ENCODE peak calls at places on chromosome 3, in eight cellular contexts. W is GM12865, A is Peyer's patch, E is A549, M is hepatocyte, B is testis, S is HCT116, C is K562. F is an unnamed sample.

GRCh38 chr3:81789686-81790085 is 28.2 kb upstream of the GBE1 start:
- DNase-seq in W (peak; percentile 8), A (no peak), E (no peak), M (no peak), B (no peak), S (no peak), C (no peak), F (no peak)

GRCh38 chr3:64384561-64384960 is 159.3 kb upstream of the PRICKLE2 start:
- DNase-seq in W (no peak), A (no peak), E (no peak), M (no peak), B (no peak), S (no peak), C (no peak), F (no peak)

GRCh38 chr3:120839120-120839519 is 68.9 kb upstream of the STXBP5L start:
- DNase-seq in W (no peak), A (no peak), E (no peak), M (no peak), B (no peak), S (no peak), C (no peak), F (no peak)

GRCh38 chr3:191356586-191357439 is 26.5 kb upstream of the UTS2B start:
- DNase-seq in W (no peak), A (no peak), E (peak; percentile 17), M (peak; percentile 39), B (peak; percentile 21), S (peak; percentile 42), C (no peak), F (no peak)

GRCh38 chr3:57803647-57804081 is 47.6 kb downstream of the SLMAP start:
- DNase-seq in W (no peak), A (no peak), E (peak; percentile 88), M (peak; percentile 69), B (no peak), S (peak; percentile 96), C (no peak), F (no peak)

GRCh38 chr3:117540583-117540982 is 831.0 kb downstream of the TUSC7 start:
- DNase-seq in W (no peak), A (no peak), E (no peak), M (no peak), B (no peak), S (no peak), C (no peak), F (no peak)

GRCh38 chr3:36763850-36764703 is at the start of gene DCLK3:
- DNase-seq in W (no peak), A (no peak), E (no peak), M (peak; percentile 37), B (no peak), S (no peak), C (no peak), F (no peak)

GRCh38 chr3:73409405-73409804 is 215.3 kb downstream of the PDZRN3 start:
- DNase-seq in W (no peak), A (no peak), E (no peak), M (no peak), B (no peak), S (no peak), C (no peak), F (no peak)

GRCh38 chr3:49721861-49722781 is 1.6 kb downstream of the GMPPB start:
- DNase-seq in W (no peak), A (no peak), E (no peak), M (no peak), B (no peak), S (no peak), C (no peak), F (no peak)

GRCh38 chr3:46276497-46277099 is 34.3 kb downstream of the CCR3 start:
- DNase-seq in W (peak; percentile 82), A (peak; percentile 71), E (peak; percentile 18), M (peak; percentile 67), B (peak; percentile 56), S (peak; percentile 39), C (peak; percentile 40), F (no peak)

GRCh38 chr3:89312141-89312540 is 204.7 kb downstream of the EPHA3 start:
- DNase-seq in W (no peak), A (no peak), E (no peak), M (no peak), B (no peak), S (no peak), C (no peak), F (no peak)

GRCh38 chr3:10631224-10631623 is 125.8 kb upstream of the ATP2B2 start:
- DNase-seq in W (no peak), A (no peak), E (no peak), M (no peak), B (no peak), S (no peak), C (no peak), F (no peak)

GRCh38 chr3:66639794-66640356 is 139.1 kb upstream of the LRIG1 start:
- DNase-seq in W (no peak), A (no peak), E (no peak), M (no peak), B (no peak), S (no peak), C (no peak), F (no peak)

GRCh38 chr3:90026406-90026805 is 919.0 kb downstream of the EPHA3 start:
- DNase-seq in W (no peak), A (no peak), E (no peak), M (no peak), B (no peak), S (no peak), C (no peak), F (no peak)

GRCh38 chr3:59609967-59610366 is 560.1 kb upstream of the CFAP20DC start:
- DNase-seq in W (no peak), A (peak; percentile 17), E (no peak), M (no peak), B (no peak), S (no peak), C (no peak), F (no peak)

GRCh38 chr3:64111872-64112271 is 88.6 kb upstream of the PSMD6 start:
- DNase-seq in W (no peak), A (no peak), E (peak; percentile 31), M (no peak), B (no peak), S (no peak), C (no peak), F (no peak)

GRCh38 chr3:169354774-169355501 is 308.6 kb downstream of the MECOM start:
- DNase-seq in W (no peak), A (no peak), E (no peak), M (no peak), B (no peak), S (no peak), C (no peak), F (no peak)

GRCh38 chr3:104673981-104674380 is 692.7 kb upstream of the ALCAM start:
- DNase-seq in W (no peak), A (no peak), E (no peak), M (peak; percentile 13), B (no peak), S (no peak), C (no peak), F (no peak)

GRCh38 chr3:191438150-191438814 is 22.7 kb upstream of the PYDC2 start:
- DNase-seq in W (no peak), A (no peak), E (no peak), M (no peak), B (no peak), S (no peak), C (no peak), F (no peak)

GRCh38 chr3:151008699-151009098 is 36.2 kb upstream of the CLRN1 start:
- DNase-seq in W (no peak), A (no peak), E (peak; percentile 33), M (peak; percentile 37), B (no peak), S (peak; percentile 13), C (no peak), F (no peak)

GRCh38 chr3:131283862-131284261 is 97.7 kb upstream of the NUDT16 start:
- DNase-seq in W (no peak), A (no peak), E (no peak), M (no peak), B (no peak), S (no peak), C (no peak), F (no peak)

GRCh38 chr3:8953336-8953735 is 9.9 kb downstream of the RAD18 start:
- DNase-seq in W (no peak), A (no peak), E (no peak), M (no peak), B (no peak), S (no peak), C (no peak), F (no peak)

GRCh38 chr3:171168086-171168485 is 141.6 kb upstream of the SLC2A2 start:
- DNase-seq in W (no peak), A (no peak), E (peak; percentile 67), M (peak; percentile 59), B (no peak), S (no peak), C (peak; percentile 27), F (no peak)

DNA sequence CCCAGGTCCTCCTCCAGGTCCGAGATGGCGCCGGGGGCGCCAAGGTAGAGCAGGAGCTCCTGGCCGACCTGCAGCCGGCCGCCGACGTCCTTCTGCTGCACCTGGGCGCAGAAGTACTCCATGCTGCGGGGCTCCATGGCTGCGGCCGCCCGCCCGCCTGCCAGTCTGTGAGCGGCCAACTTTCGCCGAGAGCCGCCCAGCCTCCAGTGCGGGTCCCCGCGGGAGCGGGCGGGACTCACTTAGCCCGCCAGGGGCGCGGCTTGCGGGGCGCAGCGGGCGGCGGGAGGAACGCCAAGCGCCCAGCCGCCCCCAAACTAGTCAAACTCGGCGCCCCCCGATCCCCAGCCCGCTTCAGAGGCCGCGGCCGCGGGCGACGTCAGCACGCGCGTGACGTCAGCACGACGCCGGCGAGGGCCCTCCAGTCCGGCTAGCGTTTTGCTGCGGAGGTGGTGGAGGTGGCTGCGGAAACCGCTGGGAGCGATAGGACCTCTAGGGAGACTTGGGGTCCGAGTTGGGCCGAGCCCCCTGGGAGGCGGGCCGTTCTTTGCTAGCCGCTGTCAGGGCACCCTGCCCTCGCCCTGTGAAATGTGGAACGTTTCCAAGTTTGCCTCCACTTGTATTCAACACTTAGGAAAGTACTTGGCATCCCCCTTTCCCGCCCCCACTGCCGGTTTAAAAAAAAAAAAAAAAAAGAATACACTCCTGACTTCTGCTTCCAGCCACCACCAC is at the start of gene CLASP2:
- DNase-seq in W (peak; percentile 92), A (peak; percentile 91), E (peak; percentile 91), M (peak; percentile 95), B (peak; percentile 93), S (peak; percentile 73), C (peak; percentile 94), F (peak; percentile 60)
- TF ChIP-seq CTCF in W (no peak), A (no peak), E (no peak), M (no peak), B (peak; percentile 2), S (no peak), C (no peak), F (no peak)

GRCh38 chr3:132721479-132722164 is 587 bp downstream of the NPHP3 start:
- DNase-seq in W (peak; percentile 62), A (peak; percentile 50), E (peak; percentile 70), M (peak; percentile 79), B (peak; percentile 63), S (no peak), C (peak; percentile 23), F (no peak)
- TF ChIP-seq CTCF in W (no peak), A (peak; percentile 61), E (no peak), M (no peak), B (peak; percentile 30), S (peak; percentile 23), C (no peak), F (peak; percentile 6)

GRCh38 chr3:96631050-96631449 is 183.3 kb upstream of the EPHA6 start:
- DNase-seq in W (no peak), A (no peak), E (no peak), M (no peak), B (no peak), S (no peak), C (no peak), F (no peak)
- TF ChIP-seq CTCF in W (no peak), A (no peak), E (no peak), M (no peak), B (no peak), S (no peak), C (no peak), F (no peak)

GRCh38 chr3:139020868-139021234 is at the start of gene PRR23B:
- DNase-seq in W (no peak), A (no peak), E (peak; percentile 12), M (no peak), B (peak; percentile 64), S (no peak), C (peak; percentile 19), F (no peak)
- TF ChIP-seq CTCF in W (peak; percentile 1), A (peak; percentile 34), E (no peak), M (peak; percentile 4), B (peak; percentile 25), S (peak; percentile 57), C (peak; percentile 50), F (no peak)

F was measured in GM12864.